ENCODE peak calls at places on chromosomes 1 and 21, in six cellular contexts. G is CD8-positive, alpha-beta memory T cell; T is NCI-H1105; F is HTR-8/SVneo; M is hippocampal formation; J is HCT116. V is an unnamed sample.

GRCh38 chr1:180927348-180927747 is 14.7 kb downstream of the KIAA1614 start:
- DNase-seq in T (no peak), G (no peak), F (no peak), M (peak), J (no peak), V (no peak)

GRCh38 chr1:150813028-150813707 is 5.1 kb upstream of the CTSK start:
- DNase-seq in F (peak), J (peak), M (no peak), G (no peak), T (peak), V (peak)

GRCh38 chr1:35925741-35926140 is 5.2 kb upstream of the AGO3 start:
- DNase-seq in T (no peak), F (no peak), J (no peak), M (no peak), G (no peak), V (peak)

GRCh38 chr21:41477641-41478318 is 30.2 kb downstream of the TMPRSS2 start:
- DNase-seq in J (no peak), G (no peak), M (peak), T (no peak), F (no peak), V (no peak)

GRCh38 chr1:218718977-218719376 is 373.8 kb downstream of the TGFB2 start:
- DNase-seq in T (no peak), J (no peak), F (no peak), M (no peak), G (no peak), V (no peak)

GRCh38 chr1:94063379-94063778 is 57.6 kb downstream of the ABCA4 start:
- DNase-seq in G (no peak), M (no peak), J (peak), T (no peak), F (no peak), V (peak)

GRCh38 chr21:44614961-44615391 is 3.1 kb downstream of the KRTAP10-8 start:
- DNase-seq in F (no peak), M (no peak), G (no peak), T (no peak), J (no peak), V (no peak)

GRCh38 chr1:28078680-28079626 is 9.5 kb downstream of the EYA3 start:
- DNase-seq in T (no peak), J (peak), M (no peak), G (no peak), F (no peak), V (no peak)

GRCh38 chr1:210291786-210292275 is 36.9 kb upstream of the HHAT start:
- DNase-seq in M (no peak), J (no peak), G (no peak), T (no peak), F (no peak), V (peak)

GRCh38 chr1:230231739-230232075 is 164.7 kb downstream of the GALNT2 start:
- DNase-seq in G (no peak), M (no peak), F (no peak), T (no peak), J (no peak), V (peak)

GRCh38 chr1:98399219-98399618 is 262.3 kb upstream of the SNX7 start:
- DNase-seq in J (no peak), T (no peak), F (no peak), M (no peak), G (no peak), V (no peak)

GRCh38 chr1:157274698-157275534 is 136.7 kb upstream of the ETV3 start:
- DNase-seq in T (no peak), J (no peak), M (no peak), F (no peak), G (no peak), V (peak)

GRCh38 chr1:214566158-214567104 is 15.0 kb upstream of the PTPN14 start:
- DNase-seq in T (no peak), M (no peak), J (no peak), G (no peak), F (peak), V (no peak)

GRCh38 chr1:44338136-44338535 is 16.9 kb downstream of the ERI3 start:
- DNase-seq in T (no peak), J (no peak), F (no peak), G (no peak), M (no peak), V (no peak)

GRCh38 chr1:38274974-38275373 is 228.4 kb upstream of the POU3F1 start:
- DNase-seq in G (no peak), J (no peak), T (no peak), F (no peak), M (no peak), V (no peak)

GRCh38 chr1:28602536-28603439 is 10.7 kb downstream of the RAB42 start:
- DNase-seq in M (peak), G (no peak), J (no peak), F (peak), T (peak), V (peak)

GRCh38 chr1:223074427-223074826 is 68.6 kb downstream of the TLR5 start:
- DNase-seq in F (no peak), T (no peak), M (no peak), J (no peak), G (no peak), V (no peak)

V was measured in fibroblast of villous mesenchyme.